ENCODE peak calls at places on chromosome 22, in six cellular contexts. R is EL; A is activated CD4-positive, alpha-beta memory T cell treated with anti-CD3 and anti-CD28 coated beads, Interleukin-2, amount 10 ng/mL, durations not matched to agents 7 days and 5 days; Q is NCI-H460; U is stimulated activated CD4-positive, alpha-beta T cell treated with anti-CD3 and anti-CD28 coated beads, TNF-alpha, amount 100 ng/mL, for 24 hours; F is activated T-cell treated with anti-CD3 and anti-CD28 coated beads for 1 hour. E is an unnamed sample.

GRCh38 chr22:25759825-25760231 is 17.8 kb downstream of the MYO18B start:
- DNase-seq in R (peak), A (no peak), Q (peak), U (no peak), F (no peak), E (peak)

GRCh38 chr22:43437871-43438475 is 26.2 kb downstream of the MPPED1 start:
- DNase-seq in R (no peak), A (no peak), Q (no peak), U (no peak), F (no peak), E (no peak)

GRCh38 chr22:19802881-19803735 is 42.5 kb downstream of the TBX1 start:
- DNase-seq in R (no peak), A (no peak), Q (no peak), U (no peak), F (no peak), E (no peak)

GRCh38 chr22:43642319-43642718 is 169.8 kb downstream of the EFCAB6 start:
- DNase-seq in R (no peak), A (no peak), Q (no peak), U (no peak), F (no peak), E (no peak)

GRCh38 chr22:40294696-40295095 is 51.6 kb upstream of the ADSL start:
- DNase-seq in R (no peak), A (no peak), Q (no peak), U (no peak), F (no peak), E (no peak)

GRCh38 chr22:39017596-39018365 is 3.1 kb upstream of the APOBEC3D start:
- DNase-seq in R (no peak), A (no peak), Q (no peak), U (no peak), F (no peak), E (no peak)

GRCh38 chr22:49588739-49589138 is 238.9 kb downstream of the BRD1 start:
- DNase-seq in R (no peak), A (no peak), Q (no peak), U (no peak), F (no peak), E (no peak)

GRCh38 chr22:38756631-38757463 is 1.0 kb upstream of the SUN2 start:
- DNase-seq in R (no peak), A (no peak), Q (no peak), U (no peak), F (no peak), E (no peak)

GRCh38 chr22:19480173-19480568 is 451 bp downstream of the CDC45 start:
- DNase-seq in R (no peak), A (peak), Q (no peak), U (peak), F (no peak), E (no peak)

GRCh38 chr22:50531546-50532352 is 1.9 kb upstream of the TYMP start:
- DNase-seq in R (peak), A (peak), Q (no peak), U (peak), F (peak), E (no peak)

GRCh38 chr22:32255726-32256125 is 579 bp upstream of the SLC5A4 start:
- DNase-seq in R (no peak), A (no peak), Q (no peak), U (no peak), F (no peak), E (no peak)

GRCh38 chr22:38760477-38761201 is 4.8 kb upstream of the SUN2 start:
- DNase-seq in R (peak), A (no peak), Q (no peak), U (no peak), F (no peak), E (no peak)

GRCh38 chr22:49765091-49765771 is 62.4 kb downstream of the BRD1 start:
- DNase-seq in R (no peak), A (peak), Q (no peak), U (no peak), F (no peak), E (no peak)

GRCh38 chr22:40040927-40041326 is 46.2 kb downstream of the FAM83F start:
- DNase-seq in R (peak), A (no peak), Q (no peak), U (no peak), F (no peak), E (no peak)

GRCh38 chr22:32625985-32626384 is 151.4 kb downstream of the FBXO7 start:
- DNase-seq in R (no peak), A (no peak), Q (no peak), U (no peak), F (no peak), E (no peak)

GRCh38 chr22:37818397-37819099 is 4.6 kb upstream of the GALR3 start:
- DNase-seq in R (peak), A (peak), Q (no peak), U (peak), F (peak), E (no peak)

GRCh38 chr22:50713008-50713385 is 25.0 kb upstream of the ACR start:
- DNase-seq in R (no peak), A (no peak), Q (no peak), U (no peak), F (no peak), E (no peak)

GRCh38 chr22:45511847-45512261 is 9.2 kb downstream of the FBLN1 start:
- DNase-seq in R (peak), A (no peak), Q (no peak), U (no peak), F (no peak), E (no peak)

GRCh38 chr22:29268511-29269229 is 602 bp downstream of the EWSR1 start:
- DNase-seq in R (peak), A (peak), Q (no peak), U (peak), F (peak), E (no peak)

GRCh38 chr22:18062421-18062820 is 15.4 kb upstream of the PEX26 start:
- DNase-seq in R (no peak), A (no peak), Q (no peak), U (no peak), F (no peak), E (no peak)

GRCh38 chr22:48798281-48799226 is 1029.1 kb downstream of the BRD1 start:
- DNase-seq in R (no peak), A (no peak), Q (no peak), U (no peak), F (no peak), E (no peak)

GRCh38 chr22:36816635-36817428 is at the start of gene PVALB:
- DNase-seq in R (peak), A (no peak), Q (peak), U (peak), F (no peak), E (no peak)

GRCh38 chr22:20296598-20296997 is 23.3 kb downstream of the DGCR6L start:
- DNase-seq in R (no peak), A (no peak), Q (no peak), U (no peak), F (no peak), E (no peak)

GRCh38 chr22:29482253-29482652 is 2.2 kb downstream of the NEFH start:
- DNase-seq in R (no peak), A (no peak), Q (no peak), U (no peak), F (no peak), E (no peak)

GRCh38 chr22:42446151-42446550 is 13.9 kb upstream of the NFAM1 start:
- DNase-seq in R (no peak), A (no peak), Q (no peak), U (no peak), F (no peak), E (no peak)

GRCh38 chr22:23385301-23386244 is 194.5 kb downstream of the IGLL1 start:
- DNase-seq in R (peak), A (peak), Q (peak), U (peak), F (peak), E (peak)

GRCh38 chr22:35275580-35275979 is 18.3 kb downstream of the HMGXB4 start:
- DNase-seq in R (peak), A (no peak), Q (no peak), U (no peak), F (no peak), E (no peak)

GRCh38 chr22:48750826-48751440 is 1076.7 kb downstream of the BRD1 start:
- DNase-seq in R (no peak), A (peak), Q (no peak), U (no peak), F (no peak), E (no peak)

GRCh38 chr22:44965171-44965570 is 44.6 kb downstream of the PHF21B start:
- DNase-seq in R (no peak), A (no peak), Q (no peak), U (no peak), F (no peak), E (no peak)

GRCh38 chr22:23220485-23221350 is 40.4 kb downstream of the BCR start:
- DNase-seq in R (peak), A (peak), Q (no peak), U (no peak), F (no peak), E (no peak)

GRCh38 chr22:43843783-43844530 is 18.4 kb downstream of the SULT4A1 start:
- DNase-seq in R (no peak), A (no peak), Q (no peak), U (no peak), F (no peak), E (no peak)

GRCh38 chr22:42282252-42282942 is 11.9 kb upstream of the TCF20 start:
- DNase-seq in R (no peak), A (no peak), Q (no peak), U (no peak), F (no peak), E (no peak)

GRCh38 chr22:44211946-44212930 is 31.5 kb downstream of the PARVG start:
- DNase-seq in R (no peak), A (no peak), Q (no peak), U (no peak), F (no peak), E (no peak)

GRCh38 chr22:45772726-45773125 is 101.1 kb downstream of the ATXN10 start:
- DNase-seq in R (no peak), A (no peak), Q (no peak), U (no peak), F (no peak), E (no peak)

GRCh38 chr22:24059121-24059520 is 48.0 kb downstream of the CABIN1 start:
- DNase-seq in R (peak), A (no peak), Q (no peak), U (no peak), F (no peak), E (no peak)

GRCh38 chr22:41511521-41511968 is 32.7 kb downstream of the POLR3H start:
- DNase-seq in R (no peak), A (no peak), Q (no peak), U (no peak), F (no peak), E (no peak)

GRCh38 chr22:50224071-50224470 is 20.8 kb downstream of the TUBGCP6 start:
- DNase-seq in R (no peak), A (no peak), Q (no peak), U (no peak), F (no peak), E (no peak)

E was measured in Panc1.